ENCODE peak calls at places on chromosomes 12 and 14, in four cellular contexts. E is neuronal stem cell, V is heart left ventricle, S is GM12892. C is an unnamed sample.

GRCh38 chr14:67738740-67739504 is 37.2 kb downstream of the RDH12 start:
- DNase-seq in E (no peak), S (no peak), V (peak), C (no peak)

GRCh38 chr12:49750027-49750977 is 8.9 kb downstream of the TMBIM6 start:
- DNase-seq in V (no peak), E (no peak), S (no peak), C (no peak)

GRCh38 chr12:118429703-118430383 is 53.5 kb downstream of the SUDS3 start:
- DNase-seq in V (no peak), E (no peak), S (no peak), C (no peak)

GRCh38 chr12:122067966-122068365 is 10.6 kb upstream of the MLXIP start:
- DNase-seq in E (no peak), V (no peak), S (peak), C (no peak)

GRCh38 chr14:100382106-100382455 is 58.9 kb downstream of the SLC25A47 start:
- DNase-seq in S (no peak), V (no peak), E (no peak), C (no peak)

GRCh38 chr12:122413516-122414404 is 8.7 kb downstream of the CLIP1 start:
- DNase-seq in V (no peak), E (no peak), S (no peak), C (no peak)

GRCh38 chr12:52203126-52203921 is 11.5 kb upstream of the KRT80 start:
- DNase-seq in E (no peak), S (no peak), V (peak), C (no peak)

GRCh38 chr12:56361487-56362129 is 1.0 kb downstream of the APOF start:
- DNase-seq in S (no peak), E (no peak), V (no peak), C (no peak)

GRCh38 chr12:27009926-27010325 is 4.3 kb downstream of the TM7SF3 start:
- DNase-seq in E (no peak), S (no peak), V (no peak), C (no peak)

GRCh38 chr14:77066555-77067172 is 31.4 kb upstream of the CIPC start:
- DNase-seq in S (no peak), E (no peak), V (no peak), C (no peak)

GRCh38 chr12:104681012-104681690 is 224.4 kb downstream of the CHST11 start:
- DNase-seq in S (no peak), E (no peak), V (no peak), C (no peak)